ENCODE peak calls at places on chromosomes 4 and X, in nine cellular contexts. F is GM12865, T is fibroblast of the aortic adventitia, D is SK-N-SH, A is nephron progenitor cell, E is choroid plexus epithelial cell, B is body of pancreas, Z is bronchial epithelial cell, J is epithelial cell of esophagus. U is an unnamed sample.

GRCh38 chrX:102517331-102517730 is 792 bp upstream of the TMSB15A start:
- DNase-seq in F (no peak), T (peak; percentile 34), D (peak; percentile 24), A (no peak), E (peak; percentile 32), B (no peak), Z (peak; percentile 13), J (peak; percentile 2), U (no peak)

GRCh38 chr4:25982962-25983361 is 68.9 kb downstream of the SMIM20 start:
- DNase-seq in F (no peak), T (peak; percentile 22), D (no peak), A (no peak), E (peak; percentile 27), B (no peak), Z (no peak), J (no peak), U (no peak)

GRCh38 chr4:171390626-171391025 is 422.6 kb upstream of the GALNTL6 start:
- DNase-seq in F (no peak), T (no peak), D (no peak), A (no peak), E (no peak), B (no peak), Z (no peak), J (no peak), U (no peak)

GRCh38 chrX:9644335-9644734 is 121.3 kb downstream of the GPR143 start:
- DNase-seq in F (peak; percentile 68), T (no peak), D (no peak), A (no peak), E (no peak), B (no peak), Z (no peak), J (no peak), U (no peak)

GRCh38 chrX:24149346-24150050 is at the start of gene ZFX:
- DNase-seq in F (peak; percentile 81), T (peak; percentile 64), D (peak; percentile 83), A (peak; percentile 64), E (peak; percentile 64), B (peak; percentile 80), Z (no peak), J (peak; percentile 65), U (no peak)

GRCh38 chr4:84956014-84956413 is 10.5 kb downstream of the WDFY3 start:
- DNase-seq in F (no peak), T (no peak), D (no peak), A (no peak), E (no peak), B (no peak), Z (peak; percentile 74), J (peak; percentile 81), U (no peak)

GRCh38 chrX:102745513-102746133 is 25.1 kb downstream of the GPRASP3 start:
- DNase-seq in F (no peak), T (no peak), D (peak; percentile 75), A (no peak), E (no peak), B (no peak), Z (no peak), J (no peak), U (no peak)

GRCh38 chr4:123547167-123547817 is 150.7 kb downstream of the SPRY1 start:
- DNase-seq in F (no peak), T (no peak), D (no peak), A (peak; percentile 67), E (no peak), B (peak; percentile 89), Z (peak; percentile 77), J (peak; percentile 80), U (no peak)

GRCh38 chr4:10115657-10116624 is 658 bp downstream of the WDR1 start:
- DNase-seq in F (peak; percentile 79), T (peak; percentile 25), D (peak; percentile 74), A (peak; percentile 50), E (peak; percentile 55), B (peak; percentile 56), Z (peak; percentile 53), J (peak; percentile 69), U (no peak)

GRCh38 chr4:112840061-112840460 is 203.1 kb downstream of the LARP7 start:
- DNase-seq in F (no peak), T (peak; percentile 36), D (no peak), A (no peak), E (peak; percentile 6), B (no peak), Z (no peak), J (peak; percentile 9), U (no peak)

GRCh38 chrX:120213438-120214265 is 37.0 kb upstream of the ZBTB33 start:
- DNase-seq in F (peak; percentile 64), T (peak; percentile 64), D (peak; percentile 66), A (peak; percentile 68), E (peak; percentile 75), B (peak; percentile 67), Z (peak; percentile 37), J (peak; percentile 60), U (peak; percentile 19)
- TF ChIP-seq CTCF in F (peak; percentile 68), T (peak; percentile 95), D (peak; percentile 91), A (peak; percentile 59), E (peak; percentile 85), B (peak; percentile 57), Z (peak; percentile 66), J (peak; percentile 76), U (peak; percentile 94)

GRCh38 chr4:102503831-102504786 is 3.0 kb downstream of the NFKB1 start:
- DNase-seq in F (no peak), T (no peak), D (no peak), A (no peak), E (no peak), B (no peak), Z (peak; percentile 23), J (no peak), U (no peak)

GRCh38 chr4:102500371-102501175 is 586 bp upstream of the NFKB1 start:
- DNase-seq in F (peak; percentile 63), T (peak; percentile 61), D (peak; percentile 73), A (peak; percentile 39), E (peak; percentile 47), B (peak; percentile 67), Z (peak; percentile 29), J (peak; percentile 44), U (peak; percentile 23)

GRCh38 chr4:102501635-102502382 is 650 bp downstream of the NFKB1 start:
- DNase-seq in F (peak; percentile 88), T (peak; percentile 71), D (peak; percentile 84), A (peak; percentile 71), E (peak; percentile 73), B (peak; percentile 78), Z (peak; percentile 68), J (peak; percentile 77), U (peak; percentile 37)

GRCh38 chr4:102503301-102503746 is 2.2 kb downstream of the NFKB1 start:
- DNase-seq in F (peak; percentile 55), T (no peak), D (peak; percentile 14), A (no peak), E (no peak), B (no peak), Z (no peak), J (peak; percentile 22), U (no peak)

DNA sequence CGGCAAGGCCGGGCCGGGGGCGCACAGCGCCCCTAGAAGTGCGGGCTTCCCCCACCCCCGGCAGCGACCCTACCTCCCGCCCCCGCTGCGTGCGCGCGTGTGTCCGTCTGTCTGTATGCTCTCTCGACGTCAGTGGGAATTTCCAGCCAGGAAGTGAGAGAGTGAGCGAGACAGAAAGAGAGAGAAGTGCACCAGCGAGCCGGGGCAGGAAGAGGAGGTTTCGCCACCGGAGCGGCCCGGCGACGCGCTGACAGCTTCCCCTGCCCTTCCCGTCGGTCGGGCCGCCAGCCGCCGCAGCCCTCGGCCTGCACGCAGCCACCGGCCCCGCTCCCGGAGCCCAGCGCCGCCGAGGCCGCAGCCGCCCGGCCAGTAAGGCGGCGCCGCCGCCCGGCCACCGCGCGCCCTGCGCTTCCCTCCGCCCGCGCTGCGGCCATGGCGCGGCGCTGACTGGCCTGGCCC is at the start of gene NFKB1:
- DNase-seq in F (peak; percentile 93), T (peak; percentile 84), D (no peak), A (no peak), E (peak; percentile 87), B (peak; percentile 69), Z (peak; percentile 82), J (peak; percentile 90), U (peak; percentile 44)
- TF ChIP-seq CTCF in F (no peak), T (no peak), D (no peak), A (no peak), E (no peak), B (no peak), Z (no peak), J (no peak), U (no peak)

GRCh38 chr4:242121-242848 is 63.0 kb downstream of the ZNF732 start:
- DNase-seq in F (peak; percentile 75), T (peak; percentile 34), D (no peak), A (peak; percentile 6), E (peak; percentile 74), B (peak; percentile 68), Z (peak; percentile 37), J (peak; percentile 51), U (no peak)

GRCh38 chr4:243407-243806 is 61.9 kb downstream of the ZNF732 start:
- DNase-seq in F (no peak), T (no peak), D (no peak), A (no peak), E (no peak), B (no peak), Z (no peak), J (no peak), U (no peak)

DNA sequence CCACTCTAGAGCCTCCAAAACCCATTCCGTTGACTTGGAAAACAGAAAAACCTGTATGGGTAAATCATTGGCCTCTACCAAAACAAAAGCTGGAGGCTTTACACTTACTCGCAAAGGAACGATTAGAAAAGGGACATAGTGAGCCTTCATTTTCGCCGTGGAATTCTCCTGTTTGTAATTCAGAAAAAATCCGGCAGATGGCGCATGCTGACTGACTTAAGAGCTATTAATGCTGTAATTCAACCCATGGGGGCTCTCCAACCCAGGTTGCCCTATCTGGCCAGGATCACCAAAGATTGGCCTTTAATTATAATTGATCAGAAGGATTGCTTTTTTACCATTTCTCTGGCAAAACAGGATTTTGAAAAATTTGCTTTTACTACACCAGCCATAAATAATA is 60.8 kb downstream of the ZNF732 start:
- DNase-seq in F (peak; percentile 42), T (peak; percentile 2), D (no peak), A (peak; percentile 8), E (peak; percentile 21), B (peak; percentile 28), Z (no peak), J (peak; percentile 18), U (no peak)
- TF ChIP-seq CTCF in F (peak; percentile 30), T (no peak), D (peak; percentile 30), A (peak; percentile 14), E (peak; percentile 51), B (peak; percentile 49), Z (peak; percentile 30), J (peak; percentile 45), U (no peak)

GRCh38 chrX:118228456-118228855 is 111.8 kb upstream of the KLHL13 start:
- DNase-seq in F (no peak), T (no peak), D (no peak), A (no peak), E (no peak), B (no peak), Z (no peak), J (no peak), U (no peak)
- TF ChIP-seq CTCF in F (no peak), T (no peak), D (no peak), A (no peak), E (no peak), B (no peak), Z (no peak), J (no peak), U (no peak)

DNA sequence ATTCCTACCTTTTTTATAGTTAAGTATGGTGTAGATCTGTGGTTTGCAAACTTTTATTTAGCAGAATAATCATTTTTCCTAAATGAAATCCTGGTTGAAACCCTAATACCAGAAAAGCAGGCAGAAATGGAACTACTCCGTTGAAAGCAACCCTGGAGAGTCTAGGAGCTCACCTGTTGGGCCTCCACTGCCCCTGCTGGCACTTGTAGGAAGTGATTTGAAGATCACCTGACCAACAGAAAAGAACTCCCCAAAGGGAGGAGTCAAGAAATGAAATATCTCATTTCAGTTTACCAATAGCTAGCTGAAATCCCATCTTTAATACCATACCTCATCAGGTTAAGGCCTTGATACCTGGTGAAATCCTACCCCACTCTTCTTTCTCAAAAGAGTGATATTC is 277.1 kb downstream of the KLHL13 start:
- DNase-seq in F (peak; percentile 1), T (no peak), D (peak; percentile 1), A (no peak), E (no peak), B (no peak), Z (no peak), J (no peak), U (no peak)
- TF ChIP-seq CTCF in F (peak; percentile 8), T (no peak), D (peak; percentile 14), A (no peak), E (no peak), B (no peak), Z (no peak), J (no peak), U (no peak)

U was measured in AG09319.